ENCODE peak calls at places on chromosomes 3 and 15, in five cellular contexts. Y is mesendoderm, L is sigmoid colon, F is psoas muscle, C is mammary epithelial cell. V is an unnamed sample. For H3K27me3 and H3K36me3, the result is how much of the 10 kb centered on the place peaks cover.

GRCh38 chr3:24318668-24319287 is 175.9 kb downstream of the THRB start:
- DNase-seq in Y (peak), L (no peak), F (no peak), C (peak), V (no peak)

GRCh38 chr3:22582291-22582690 is 620.8 kb upstream of the UBE2E2 start:
- DNase-seq in Y (no peak), L (no peak), F (no peak), C (peak), V (no peak)

GRCh38 chr3:58464875-58465274 is 27.0 kb upstream of the KCTD6 start:
- DNase-seq in Y (no peak), L (no peak), F (no peak), C (no peak), V (no peak)

GRCh38 chr3:47005212-47006144 is 26.0 kb downstream of the NBEAL2 start:
- DNase-seq in Y (no peak), L (peak), F (peak), C (no peak), V (peak)

GRCh38 chr3:46965151-46965550 is 11.4 kb downstream of the CCDC12 start:
- DNase-seq in Y (peak), L (no peak), F (no peak), C (no peak), V (no peak)

GRCh38 chr15:50813089-50813488 is 47.6 kb upstream of the SPPL2A start:
- DNase-seq in Y (no peak), L (no peak), F (no peak), C (no peak), V (no peak)

GRCh38 chr15:48029656-48030055 is 91.1 kb upstream of the SLC24A5 start:
- DNase-seq in Y (no peak), L (no peak), F (no peak), C (no peak), V (no peak)

GRCh38 chr15:51322622-51323296 is 15.6 kb downstream of the CYP19A1 start:
- DNase-seq in Y (no peak), L (peak), F (peak), C (no peak), V (no peak)

GRCh38 chr15:55394694-55395093 is 13.5 kb downstream of the CCPG1 start:
- DNase-seq in Y (no peak), L (no peak), F (peak), C (no peak), V (no peak)

GRCh38 chr3:161409069-161409468 is 37.8 kb upstream of the SPTSSB start:
- DNase-seq in Y (peak), L (no peak), F (no peak), C (peak), V (no peak)

GRCh38 chr3:106302451-106303221 is 433.8 kb upstream of the CBLB start:
- DNase-seq in Y (no peak), L (no peak), F (no peak), C (no peak), V (no peak)

GRCh38 chr3:66107855-66108254 is 69.1 kb upstream of the MAGI1 start:
- DNase-seq in Y (no peak), L (no peak), F (no peak), C (peak), V (peak)

GRCh38 chr3:182165234-182165633 is 453.5 kb downstream of the SOX2 start:
- DNase-seq in Y (no peak), L (no peak), F (no peak), C (peak), V (no peak)

GRCh38 chr3:52834871-52835501 is at the start of gene MUSTN1:
- DNase-seq in Y (no peak), L (peak), F (peak), C (no peak), V (no peak)

GRCh38 chr15:67923647-67923971 is 83.8 kb upstream of the RNU6-1 start:
- DNase-seq in Y (no peak), L (no peak), F (no peak), C (no peak), V (no peak)

GRCh38 chr15:76333720-76334437 is 2.7 kb upstream of the ISL2 start:
- DNase-seq in Y (peak), L (no peak), F (no peak), C (no peak), V (peak)

GRCh38 chr3:138046955-138047354 is 37.0 kb downstream of the CLDN18 start:
- DNase-seq in Y (peak), L (no peak), F (no peak), C (peak), V (no peak)

GRCh38 chr3:13332158-13332557 is 88.0 kb downstream of the NUP210 start:
- DNase-seq in Y (no peak), L (no peak), F (no peak), C (no peak), V (no peak)

GRCh38 chr3:131616719-131617118 is 113.9 kb upstream of the MRPL3 start:
- DNase-seq in Y (no peak), L (no peak), F (no peak), C (no peak), V (no peak)

GRCh38 chr3:88000853-88001252 is 58.0 kb downstream of the CGGBP1 start:
- DNase-seq in Y (peak), L (no peak), F (no peak), C (no peak), V (peak)

GRCh38 chr3:124928333-124929202 is 6.0 kb downstream of the MUC13 start:
- DNase-seq in Y (peak), L (peak), F (peak), C (peak), V (peak)

GRCh38 chr15:41465822-41466421 is 27.8 kb upstream of the ITPKA start:
- DNase-seq in Y (peak), L (no peak), F (no peak), C (peak), V (peak)
- H3K4me3 ChIP-seq in Y (no peak), L (no peak), F (no peak), C (no peak), V (no peak)

GRCh38 chr15:37098468-37099320 is 1.7 kb downstream of the MEIS2 start:
- DNase-seq in Y (peak), L (peak), F (peak), C (peak), V (peak)
- H3K27me3 ChIP-seq in Y (under half), L (under half), F (under half), C (under half), V (half or more)

DNA sequence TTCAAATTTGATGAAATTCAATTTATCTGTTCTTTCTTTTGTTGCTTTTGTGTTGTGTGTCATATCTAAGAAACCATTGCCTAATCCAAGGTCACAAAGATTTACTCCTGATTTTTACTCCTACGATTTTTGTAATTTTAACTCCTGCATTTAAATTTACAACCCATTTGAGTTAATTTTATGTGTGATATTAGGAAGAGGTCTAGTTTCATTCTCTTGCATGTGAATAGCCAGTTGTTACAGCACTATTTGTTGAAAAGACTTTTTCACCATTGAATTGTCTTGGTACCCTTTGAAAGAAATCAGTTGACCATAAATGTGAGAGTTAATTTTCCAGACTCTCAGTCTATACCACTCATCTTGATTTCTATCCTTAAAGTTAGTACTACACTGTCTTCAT is 23.9 kb downstream of the CRTAP start:
- DNase-seq in Y (no peak), L (no peak), F (no peak), C (no peak), V (no peak)
- H3K36me3 ChIP-seq in Y (under half), L (under half), F (under half), C (under half), V (under half)

GRCh38 chr3:45795882-45796765 is at the start of gene SLC6A20:
- DNase-seq in Y (peak), L (no peak), F (no peak), C (no peak), V (peak)
- H3K4me3 ChIP-seq in Y (peak), L (peak), F (peak), C (peak), V (peak)

DNA sequence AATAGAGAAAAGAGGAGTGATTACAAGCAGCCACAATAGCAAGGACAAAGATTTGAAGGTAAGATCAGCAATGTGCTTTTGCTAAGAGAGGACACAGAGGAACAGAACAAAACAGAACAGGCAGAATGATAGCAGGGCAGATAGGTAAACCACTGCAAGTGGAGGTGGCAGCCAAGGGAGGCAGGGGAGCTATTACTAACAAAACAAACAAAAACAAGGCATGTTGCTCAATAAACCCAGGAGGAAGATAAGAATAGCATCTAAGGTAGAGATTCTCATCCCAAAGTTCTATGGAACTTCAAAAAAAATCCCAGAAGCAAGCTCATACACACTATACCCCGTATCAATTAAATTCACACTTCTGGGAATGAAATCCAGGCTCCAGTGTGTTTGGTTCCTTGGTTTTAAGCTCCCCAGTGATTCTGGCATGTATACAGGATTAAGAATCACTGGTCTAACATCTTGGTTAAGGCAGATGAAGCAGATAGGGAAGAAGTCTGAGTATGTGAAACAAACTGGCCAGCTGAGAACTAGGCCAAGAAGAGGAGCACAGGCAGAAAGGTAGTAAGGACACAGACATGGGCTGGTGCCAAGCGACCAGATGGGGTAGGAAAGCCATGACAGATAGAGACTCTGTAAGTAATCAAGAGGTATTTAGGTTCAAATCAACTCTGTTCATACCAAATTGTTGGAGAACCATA is 189.2 kb downstream of the DTWD1 start:
- DNase-seq in Y (peak), L (no peak), F (no peak), C (no peak), V (no peak)
- H3K27me3 ChIP-seq in Y (under half), L (under half), F (under half), C (under half), V (under half)

DNA sequence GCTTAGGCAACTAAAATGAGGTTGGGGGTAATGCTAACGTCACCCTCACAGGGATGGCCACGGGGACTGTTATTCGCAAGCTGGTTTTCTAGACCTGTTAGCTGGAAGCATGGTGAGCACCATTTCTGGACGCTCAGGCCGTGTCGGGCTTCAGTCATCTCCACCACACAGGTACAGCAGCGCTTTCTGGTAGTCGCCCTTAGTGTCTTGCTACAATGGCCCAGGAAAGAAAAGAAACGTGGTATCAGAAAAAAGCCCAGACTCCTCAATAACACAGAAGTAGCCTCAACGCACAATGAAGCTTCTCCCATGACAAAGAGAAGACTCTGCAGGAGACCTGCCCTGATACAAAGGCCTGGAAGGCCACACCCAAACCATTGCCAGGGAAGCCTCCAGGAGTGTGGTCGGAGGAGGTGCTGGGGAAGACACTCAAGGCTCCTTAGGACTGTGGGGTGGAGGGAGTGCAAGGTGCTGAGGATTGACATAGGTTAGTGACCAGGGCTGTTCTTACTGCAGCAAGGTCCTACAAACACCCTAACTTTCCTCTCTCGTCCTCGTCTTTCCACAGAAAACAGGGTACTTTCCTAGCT is 50.2 kb downstream of the ANXA2 start:
- DNase-seq in Y (no peak), L (no peak), F (no peak), C (no peak), V (peak)
- H3K36me3 ChIP-seq in Y (under half), L (under half), F (under half), C (half or more), V (under half)

GRCh38 chr3:141526709-141527108 is 39.9 kb downstream of the RASA2 start:
- DNase-seq in Y (no peak), L (no peak), F (no peak), C (peak), V (peak)
- H3K4me3 ChIP-seq in Y (no peak), L (no peak), F (no peak), C (no peak), V (no peak)

GRCh38 chr15:77856718-77857346 is 220.7 kb downstream of the TBC1D2B start:
- DNase-seq in Y (peak), L (peak), F (peak), C (no peak), V (no peak)
- H3K27me3 ChIP-seq in Y (under half), L (under half), F (under half), C (under half), V (under half)